ENCODE peak calls at places on chromosomes 5 and 9, in six cellular contexts. One of them, this sample, is unnamed.

GRCh38 chr9:97983524-97984187 is 515 bp downstream of the ANP32B start:
- DNase-seq in H1: no peak
- DNase-seq in HCT116: no peak
- DNase-seq in neural progenitor cell: peak
- DNase-seq in PC-3: peak
- DNase-seq in fibroblast of lung: peak
- DNase-seq in this sample: peak

GRCh38 chr5:71471193-71471592 is 15.7 kb downstream of the BDP1 start:
- DNase-seq in H1: no peak
- DNase-seq in HCT116: no peak
- DNase-seq in neural progenitor cell: no peak
- DNase-seq in PC-3: peak
- DNase-seq in fibroblast of lung: peak
- DNase-seq in this sample: peak

GRCh38 chr9:93266521-93267001 is 82.6 kb downstream of the WNK2 start:
- DNase-seq in H1: no peak
- DNase-seq in HCT116: no peak
- DNase-seq in neural progenitor cell: no peak
- DNase-seq in PC-3: no peak
- DNase-seq in fibroblast of lung: no peak
- DNase-seq in this sample: no peak

GRCh38 chr5:14462681-14463080 is 118.9 kb upstream of the OTULINL start:
- DNase-seq in H1: no peak
- DNase-seq in HCT116: no peak
- DNase-seq in neural progenitor cell: no peak
- DNase-seq in PC-3: no peak
- DNase-seq in fibroblast of lung: no peak
- DNase-seq in this sample: no peak

GRCh38 chr9:68739631-68740174 is 34.7 kb downstream of the PIP5K1B start:
- DNase-seq in H1: no peak
- DNase-seq in HCT116: no peak
- DNase-seq in neural progenitor cell: no peak
- DNase-seq in PC-3: no peak
- DNase-seq in fibroblast of lung: no peak
- DNase-seq in this sample: no peak

GRCh38 chr9:13478235-13478634 is 198.7 kb upstream of the MPDZ start:
- DNase-seq in H1: no peak
- DNase-seq in HCT116: no peak
- DNase-seq in neural progenitor cell: no peak
- DNase-seq in PC-3: peak
- DNase-seq in fibroblast of lung: peak
- DNase-seq in this sample: peak

GRCh38 chr5:73170522-73170921 is 2.5 kb upstream of the TMEM174 start:
- DNase-seq in H1: peak
- DNase-seq in HCT116: peak
- DNase-seq in neural progenitor cell: peak
- DNase-seq in PC-3: peak
- DNase-seq in fibroblast of lung: peak
- DNase-seq in this sample: no peak

GRCh38 chr5:160923927-160924705 is 72.1 kb upstream of the ATP10B start:
- DNase-seq in H1: no peak
- DNase-seq in HCT116: no peak
- DNase-seq in neural progenitor cell: peak
- DNase-seq in PC-3: peak
- DNase-seq in fibroblast of lung: no peak
- DNase-seq in this sample: no peak

GRCh38 chr5:141940695-141941271 is 17.1 kb downstream of the DELE1 start:
- DNase-seq in H1: no peak
- DNase-seq in HCT116: no peak
- DNase-seq in neural progenitor cell: no peak
- DNase-seq in PC-3: no peak
- DNase-seq in fibroblast of lung: peak
- DNase-seq in this sample: peak

GRCh38 chr5:91957671-91958070 is 574.6 kb upstream of the ARRDC3 start:
- DNase-seq in H1: no peak
- DNase-seq in HCT116: peak
- DNase-seq in neural progenitor cell: no peak
- DNase-seq in PC-3: no peak
- DNase-seq in fibroblast of lung: peak
- DNase-seq in this sample: peak

GRCh38 chr9:4994166-4994890 is 9.3 kb downstream of the JAK2 start:
- DNase-seq in H1: no peak
- DNase-seq in HCT116: no peak
- DNase-seq in neural progenitor cell: no peak
- DNase-seq in PC-3: no peak
- DNase-seq in fibroblast of lung: peak
- DNase-seq in this sample: no peak

GRCh38 chr9:89421595-89421994 is 76.3 kb downstream of the SEMA4D start:
- DNase-seq in H1: no peak
- DNase-seq in HCT116: no peak
- DNase-seq in neural progenitor cell: no peak
- DNase-seq in PC-3: no peak
- DNase-seq in fibroblast of lung: no peak
- DNase-seq in this sample: peak

GRCh38 chr5:80370394-80370793 is 37.5 kb upstream of the ZFYVE16 start:
- DNase-seq in H1: no peak
- DNase-seq in HCT116: no peak
- DNase-seq in neural progenitor cell: peak
- DNase-seq in PC-3: no peak
- DNase-seq in fibroblast of lung: no peak
- DNase-seq in this sample: no peak

GRCh38 chr5:1792842-1793266 is 6.8 kb downstream of the MRPL36 start:
- DNase-seq in H1: no peak
- DNase-seq in HCT116: no peak
- DNase-seq in neural progenitor cell: no peak
- DNase-seq in PC-3: peak
- DNase-seq in fibroblast of lung: peak
- DNase-seq in this sample: peak

GRCh38 chr5:52073993-52074689 is 690.9 kb downstream of the ISL1 start:
- DNase-seq in H1: no peak
- DNase-seq in HCT116: no peak
- DNase-seq in neural progenitor cell: no peak
- DNase-seq in PC-3: no peak
- DNase-seq in fibroblast of lung: no peak
- DNase-seq in this sample: no peak

GRCh38 chr5:40676643-40677333 is 2.9 kb upstream of the PTGER4 start:
- DNase-seq in H1: no peak
- DNase-seq in HCT116: no peak
- DNase-seq in neural progenitor cell: no peak
- DNase-seq in PC-3: peak
- DNase-seq in fibroblast of lung: peak
- DNase-seq in this sample: peak

GRCh38 chr9:2053883-2054845 is 39.0 kb downstream of the SMARCA2 start:
- DNase-seq in H1: no peak
- DNase-seq in HCT116: no peak
- DNase-seq in neural progenitor cell: no peak
- DNase-seq in PC-3: no peak
- DNase-seq in fibroblast of lung: peak
- DNase-seq in this sample: peak

GRCh38 chr9:115276621-115277020 is 158.7 kb upstream of the TNC start:
- DNase-seq in H1: no peak
- DNase-seq in HCT116: no peak
- DNase-seq in neural progenitor cell: no peak
- DNase-seq in PC-3: no peak
- DNase-seq in fibroblast of lung: no peak
- DNase-seq in this sample: peak

GRCh38 chr5:98416541-98416940 is 356.9 kb upstream of the RGMB start:
- DNase-seq in H1: no peak
- DNase-seq in HCT116: no peak
- DNase-seq in neural progenitor cell: no peak
- DNase-seq in PC-3: peak
- DNase-seq in fibroblast of lung: peak
- DNase-seq in this sample: peak

GRCh38 chr5:101838329-101838964 is 457.6 kb downstream of the SLCO4C1 start:
- DNase-seq in H1: no peak
- DNase-seq in HCT116: no peak
- DNase-seq in neural progenitor cell: no peak
- DNase-seq in PC-3: no peak
- DNase-seq in fibroblast of lung: peak
- DNase-seq in this sample: peak

GRCh38 chr5:172410839-172411238 is 43.5 kb downstream of the SH3PXD2B start:
- DNase-seq in H1: no peak
- DNase-seq in HCT116: no peak
- DNase-seq in neural progenitor cell: no peak
- DNase-seq in PC-3: no peak
- DNase-seq in fibroblast of lung: peak
- DNase-seq in this sample: peak

GRCh38 chr5:157148734-157149615 is 6.3 kb upstream of the MED7 start:
- DNase-seq in H1: peak
- DNase-seq in HCT116: peak
- DNase-seq in neural progenitor cell: peak
- DNase-seq in PC-3: peak
- DNase-seq in fibroblast of lung: peak
- DNase-seq in this sample: peak

GRCh38 chr5:41776435-41776834 is 93.8 kb downstream of the OXCT1 start:
- DNase-seq in H1: no peak
- DNase-seq in HCT116: no peak
- DNase-seq in neural progenitor cell: no peak
- DNase-seq in PC-3: no peak
- DNase-seq in fibroblast of lung: peak
- DNase-seq in this sample: peak

GRCh38 chr5:178385472-178385853 is 152.9 kb upstream of the PHYKPL start:
- DNase-seq in H1: no peak
- DNase-seq in HCT116: no peak
- DNase-seq in neural progenitor cell: no peak
- DNase-seq in PC-3: peak
- DNase-seq in fibroblast of lung: no peak
- DNase-seq in this sample: no peak

GRCh38 chr9:125141751-125142150 is 1.6 kb downstream of the SCAI start:
- DNase-seq in H1: no peak
- DNase-seq in HCT116: no peak
- DNase-seq in neural progenitor cell: no peak
- DNase-seq in PC-3: no peak
- DNase-seq in fibroblast of lung: no peak
- DNase-seq in this sample: no peak

DNA sequence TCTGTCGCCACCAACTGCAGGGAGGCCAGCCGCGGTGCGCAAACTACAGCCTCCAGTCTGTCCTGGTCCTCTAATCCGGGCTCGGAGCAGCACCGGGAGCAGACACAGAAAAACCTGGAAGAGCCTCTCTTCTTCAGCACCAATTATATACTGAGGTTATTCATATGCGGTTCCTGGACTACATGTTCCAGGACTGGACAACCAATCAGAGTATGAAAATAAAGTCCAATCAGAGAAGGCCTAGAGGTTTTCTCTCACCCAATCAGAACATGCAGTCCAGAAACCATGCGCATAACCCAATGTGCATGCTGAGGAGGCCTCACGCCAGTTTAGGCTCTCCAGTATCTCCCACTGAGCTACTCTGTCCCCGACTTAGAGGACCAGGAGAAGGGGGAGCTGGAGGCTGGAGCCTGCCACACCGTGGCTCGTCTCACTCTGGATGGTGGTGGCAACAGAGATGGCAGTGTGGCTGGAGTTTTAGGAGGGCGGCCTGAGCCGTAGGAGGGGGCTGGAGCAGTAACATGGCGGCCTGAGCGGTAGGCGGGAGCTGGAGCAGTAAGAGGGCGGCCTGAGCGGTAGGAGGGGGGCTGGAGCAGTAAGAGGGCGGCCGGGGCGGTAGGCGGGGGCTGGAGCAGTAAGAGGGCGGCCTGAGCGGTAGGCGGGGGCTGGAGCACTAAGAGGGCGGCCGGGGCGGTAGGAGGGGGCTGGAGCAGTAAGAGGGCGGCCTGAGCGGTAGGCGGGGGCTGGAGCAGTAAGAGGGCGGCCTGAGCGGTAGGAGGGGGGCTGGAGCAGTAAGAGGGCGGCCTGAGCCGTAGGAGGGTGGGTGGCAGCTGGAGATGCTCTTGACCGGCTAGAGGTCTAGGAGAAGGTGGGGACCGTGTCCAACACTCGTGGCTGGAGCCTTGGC is 20.4 kb upstream of the TRIM52 start:
- DNase-seq in H1: peak
- DNase-seq in HCT116: no peak
- DNase-seq in neural progenitor cell: peak
- DNase-seq in PC-3: no peak
- DNase-seq in fibroblast of lung: no peak
- DNase-seq in this sample: no peak
- H3K9ac ChIP-seq in H1: peak
- H3K9ac ChIP-seq in HCT116: no peak
- H3K9ac ChIP-seq in neural progenitor cell: peak
- H3K9ac ChIP-seq in PC-3: no peak
- H3K9ac ChIP-seq in fibroblast of lung: no peak
- H3K9ac ChIP-seq in this sample: no peak

DNA sequence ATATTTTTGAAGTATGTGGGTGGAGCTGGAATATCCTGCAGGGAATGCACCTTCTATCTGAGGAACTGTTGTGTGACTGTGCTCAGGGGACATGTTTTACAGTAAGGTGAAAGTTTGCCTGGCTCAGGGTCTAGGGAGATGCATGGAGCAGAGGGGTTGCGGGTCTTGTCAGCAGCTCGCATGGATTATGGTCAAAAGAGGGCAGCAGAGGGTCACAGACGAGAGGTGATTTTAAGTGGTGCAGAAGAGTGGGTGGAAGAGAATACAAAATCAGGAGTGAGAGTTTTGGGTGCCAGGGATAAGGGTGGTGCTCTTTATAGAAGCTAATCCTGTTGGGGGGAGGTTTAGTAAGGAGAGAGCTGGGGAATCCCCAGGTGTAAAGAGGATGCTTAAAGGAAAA is 53.5 kb upstream of the GRIN3A start:
- DNase-seq in H1: peak
- DNase-seq in HCT116: peak
- DNase-seq in neural progenitor cell: peak
- DNase-seq in PC-3: peak
- DNase-seq in fibroblast of lung: no peak
- DNase-seq in this sample: peak
- TF ChIP-seq CTCF in H1: peak
- TF ChIP-seq CTCF in HCT116: peak
- TF ChIP-seq CTCF in neural progenitor cell: peak
- TF ChIP-seq CTCF in PC-3: peak
- TF ChIP-seq CTCF in fibroblast of lung: no peak
- TF ChIP-seq CTCF in this sample: peak

GRCh38 chr5:11277323-11277722 is 516.3 kb upstream of the DAP start:
- DNase-seq in H1: no peak
- DNase-seq in HCT116: no peak
- DNase-seq in neural progenitor cell: no peak
- DNase-seq in PC-3: no peak
- DNase-seq in fibroblast of lung: no peak
- DNase-seq in this sample: no peak

GRCh38 chr5:11281842-11282241 is 520.8 kb upstream of the DAP start:
- DNase-seq in H1: no peak
- DNase-seq in HCT116: no peak
- DNase-seq in neural progenitor cell: no peak
- DNase-seq in PC-3: no peak
- DNase-seq in fibroblast of lung: no peak
- DNase-seq in this sample: no peak
- TF ChIP-seq EZH2 in H1: no peak
- TF ChIP-seq EZH2 in HCT116: no peak
- TF ChIP-seq EZH2 in neural progenitor cell: no peak
- TF ChIP-seq EZH2 in PC-3: no peak
- TF ChIP-seq EZH2 in fibroblast of lung: no peak
- TF ChIP-seq EZH2 in this sample: no peak

GRCh38 chr5:176994460-176995121 is 12.0 kb downstream of the UIMC1 start:
- DNase-seq in H1: no peak
- DNase-seq in HCT116: no peak
- DNase-seq in neural progenitor cell: peak
- DNase-seq in PC-3: no peak
- DNase-seq in fibroblast of lung: peak
- DNase-seq in this sample: peak
- H3K9ac ChIP-seq in H1: no peak
- H3K9ac ChIP-seq in HCT116: no peak
- H3K9ac ChIP-seq in neural progenitor cell: no peak
- H3K9ac ChIP-seq in PC-3: no peak
- H3K9ac ChIP-seq in fibroblast of lung: no peak
- H3K9ac ChIP-seq in this sample: no peak

GRCh38 chr9:70340572-70340971 is 73.9 kb downstream of the KLF9 start:
- DNase-seq in H1: no peak
- DNase-seq in HCT116: no peak
- DNase-seq in neural progenitor cell: peak
- DNase-seq in PC-3: peak
- DNase-seq in fibroblast of lung: peak
- DNase-seq in this sample: peak
- TF ChIP-seq CTCF in H1: peak
- TF ChIP-seq CTCF in HCT116: peak
- TF ChIP-seq CTCF in neural progenitor cell: peak
- TF ChIP-seq CTCF in PC-3: peak
- TF ChIP-seq CTCF in fibroblast of lung: peak
- TF ChIP-seq CTCF in this sample: peak

This sample was measured in astrocyte.